ENCODE peak calls at places on chromosomes 13 and 19, in six cellular contexts. One of them, this sample, is unnamed.
A peak's percentile ranks its signal among the peaks of the same experiment; 100 is the strongest.

GRCh38 chr13:67229438-67230242 is 496 bp downstream of the PCDH9 start:
- DNase-seq in HTR-8/SVneo: no peak
- DNase-seq in anterior cingulate cortex: no peak
- DNase-seq in fibroblast of lung: peak; percentile 20
- DNase-seq in cardiac fibroblast: no peak
- DNase-seq in stimulated activated CD4-positive, alpha-beta T cell treated with anti-CD3 and anti-CD28 coated beads, Interleukin-15, amount 100 ng/mL, for 1 hour: no peak
- DNase-seq in this sample: peak; percentile 9

GRCh38 chr13:32824671-32825070 is 191.6 kb upstream of the KL start:
- DNase-seq in anterior cingulate cortex: no peak
- DNase-seq in fibroblast of lung: peak; percentile 86
- DNase-seq in cardiac fibroblast: peak; percentile 83
- DNase-seq in stimulated activated CD4-positive, alpha-beta T cell treated with anti-CD3 and anti-CD28 coated beads, Interleukin-15, amount 100 ng/mL, for 1 hour: no peak
- DNase-seq in HTR-8/SVneo: peak; percentile 66
- DNase-seq in this sample: no peak

GRCh38 chr19:38425810-38426466 is at the start of gene RASGRP4:
- DNase-seq in cardiac fibroblast: no peak
- DNase-seq in anterior cingulate cortex: no peak
- DNase-seq in fibroblast of lung: no peak
- DNase-seq in stimulated activated CD4-positive, alpha-beta T cell treated with anti-CD3 and anti-CD28 coated beads, Interleukin-15, amount 100 ng/mL, for 1 hour: peak; percentile 45
- DNase-seq in HTR-8/SVneo: no peak
- DNase-seq in this sample: no peak

GRCh38 chr19:35013820-35014754 is 14.0 kb downstream of the GRAMD1A start:
- DNase-seq in stimulated activated CD4-positive, alpha-beta T cell treated with anti-CD3 and anti-CD28 coated beads, Interleukin-15, amount 100 ng/mL, for 1 hour: no peak
- DNase-seq in HTR-8/SVneo: no peak
- DNase-seq in cardiac fibroblast: no peak
- DNase-seq in fibroblast of lung: no peak
- DNase-seq in anterior cingulate cortex: no peak
- DNase-seq in this sample: peak; percentile 73

GRCh38 chr19:28330831-28331230 is 882.1 kb downstream of the UQCRFS1 start:
- DNase-seq in HTR-8/SVneo: no peak
- DNase-seq in anterior cingulate cortex: no peak
- DNase-seq in cardiac fibroblast: peak; percentile 40
- DNase-seq in stimulated activated CD4-positive, alpha-beta T cell treated with anti-CD3 and anti-CD28 coated beads, Interleukin-15, amount 100 ng/mL, for 1 hour: no peak
- DNase-seq in fibroblast of lung: no peak
- DNase-seq in this sample: peak; percentile 60

GRCh38 chr19:19538077-19538764 is at the start of gene CILP2:
- DNase-seq in stimulated activated CD4-positive, alpha-beta T cell treated with anti-CD3 and anti-CD28 coated beads, Interleukin-15, amount 100 ng/mL, for 1 hour: peak; percentile 38
- DNase-seq in HTR-8/SVneo: no peak
- DNase-seq in anterior cingulate cortex: no peak
- DNase-seq in fibroblast of lung: no peak
- DNase-seq in cardiac fibroblast: no peak
- DNase-seq in this sample: no peak

GRCh38 chr13:50392977-50393376 is 377.7 kb downstream of the KCNRG start:
- DNase-seq in HTR-8/SVneo: no peak
- DNase-seq in stimulated activated CD4-positive, alpha-beta T cell treated with anti-CD3 and anti-CD28 coated beads, Interleukin-15, amount 100 ng/mL, for 1 hour: no peak
- DNase-seq in anterior cingulate cortex: no peak
- DNase-seq in fibroblast of lung: no peak
- DNase-seq in cardiac fibroblast: no peak
- DNase-seq in this sample: no peak

GRCh38 chr19:15642807-15643206 is 2.1 kb downstream of the CYP4F3 start:
- DNase-seq in HTR-8/SVneo: no peak
- DNase-seq in cardiac fibroblast: no peak
- DNase-seq in fibroblast of lung: no peak
- DNase-seq in stimulated activated CD4-positive, alpha-beta T cell treated with anti-CD3 and anti-CD28 coated beads, Interleukin-15, amount 100 ng/mL, for 1 hour: no peak
- DNase-seq in anterior cingulate cortex: no peak
- DNase-seq in this sample: no peak

GRCh38 chr13:76709851-76710250 is 176.4 kb downstream of the KCTD12 start:
- DNase-seq in fibroblast of lung: no peak
- DNase-seq in anterior cingulate cortex: no peak
- DNase-seq in stimulated activated CD4-positive, alpha-beta T cell treated with anti-CD3 and anti-CD28 coated beads, Interleukin-15, amount 100 ng/mL, for 1 hour: no peak
- DNase-seq in HTR-8/SVneo: no peak
- DNase-seq in cardiac fibroblast: no peak
- DNase-seq in this sample: no peak

GRCh38 chr19:6018786-6019185 is 40.8 kb upstream of the RANBP3 start:
- DNase-seq in stimulated activated CD4-positive, alpha-beta T cell treated with anti-CD3 and anti-CD28 coated beads, Interleukin-15, amount 100 ng/mL, for 1 hour: no peak
- DNase-seq in cardiac fibroblast: no peak
- DNase-seq in HTR-8/SVneo: no peak
- DNase-seq in fibroblast of lung: no peak
- DNase-seq in anterior cingulate cortex: no peak
- DNase-seq in this sample: peak; percentile 19

GRCh38 chr13:73816702-73817101 is 317.5 kb downstream of the KLF12 start:
- DNase-seq in anterior cingulate cortex: no peak
- DNase-seq in HTR-8/SVneo: no peak
- DNase-seq in cardiac fibroblast: no peak
- DNase-seq in stimulated activated CD4-positive, alpha-beta T cell treated with anti-CD3 and anti-CD28 coated beads, Interleukin-15, amount 100 ng/mL, for 1 hour: no peak
- DNase-seq in fibroblast of lung: no peak
- DNase-seq in this sample: no peak

GRCh38 chr13:101127741-101128353 is 288.5 kb downstream of the NALCN start:
- DNase-seq in cardiac fibroblast: peak; percentile 63
- DNase-seq in fibroblast of lung: peak; percentile 62
- DNase-seq in anterior cingulate cortex: no peak
- DNase-seq in HTR-8/SVneo: peak; percentile 22
- DNase-seq in stimulated activated CD4-positive, alpha-beta T cell treated with anti-CD3 and anti-CD28 coated beads, Interleukin-15, amount 100 ng/mL, for 1 hour: no peak
- DNase-seq in this sample: peak; percentile 66

GRCh38 chr19:5358173-5358800 is 17.7 kb upstream of the PTPRS start:
- DNase-seq in HTR-8/SVneo: no peak
- DNase-seq in fibroblast of lung: no peak
- DNase-seq in stimulated activated CD4-positive, alpha-beta T cell treated with anti-CD3 and anti-CD28 coated beads, Interleukin-15, amount 100 ng/mL, for 1 hour: no peak
- DNase-seq in cardiac fibroblast: peak; percentile 34
- DNase-seq in anterior cingulate cortex: no peak
- DNase-seq in this sample: no peak

GRCh38 chr19:49362048-49362925 is at the start of gene TEAD2:
- DNase-seq in fibroblast of lung: peak; percentile 47
- DNase-seq in anterior cingulate cortex: no peak
- DNase-seq in HTR-8/SVneo: peak; percentile 66
- DNase-seq in cardiac fibroblast: peak; percentile 68
- DNase-seq in stimulated activated CD4-positive, alpha-beta T cell treated with anti-CD3 and anti-CD28 coated beads, Interleukin-15, amount 100 ng/mL, for 1 hour: no peak
- DNase-seq in this sample: peak; percentile 89

GRCh38 chr19:4185413-4186086 is 3.1 kb downstream of the ANKRD24 start:
- DNase-seq in stimulated activated CD4-positive, alpha-beta T cell treated with anti-CD3 and anti-CD28 coated beads, Interleukin-15, amount 100 ng/mL, for 1 hour: no peak
- DNase-seq in HTR-8/SVneo: no peak
- DNase-seq in cardiac fibroblast: no peak
- DNase-seq in fibroblast of lung: no peak
- DNase-seq in anterior cingulate cortex: no peak
- DNase-seq in this sample: no peak